ENCODE peak calls at places on chromosomes 4 and X, in eight cellular contexts. I, E, Z, H, V, M, W and D are unnamed samples.

GRCh38 chr4:52728877-52729276 is 22.3 kb downstream of the ERVMER34-1 start:
- DNase-seq in I (no peak), E (no peak), Z (no peak), H (no peak), V (no peak), M (no peak), W (no peak), D (no peak)

GRCh38 chrX:2609431-2610238 is 81.5 kb upstream of the CD99 start:
- DNase-seq in I (no peak), E (no peak), Z (no peak), H (no peak), V (no peak), M (peak; percentile 28), W (no peak), D (no peak)

GRCh38 chr4:57074753-57075152 is 35.4 kb downstream of the IGFBP7 start:
- DNase-seq in I (peak; percentile 80), E (no peak), Z (no peak), H (peak; percentile 81), V (peak; percentile 51), M (peak; percentile 85), W (no peak), D (peak; percentile 73)

GRCh38 chrX:46029777-46030176 is 515.4 kb downstream of the ZNF674 start:
- DNase-seq in I (no peak), E (no peak), Z (no peak), H (no peak), V (no peak), M (no peak), W (no peak), D (no peak)

GRCh38 chr4:25727711-25728493 is 72.3 kb downstream of the SLC34A2 start:
- DNase-seq in I (no peak), E (no peak), Z (no peak), H (no peak), V (no peak), M (no peak), W (no peak), D (no peak)

GRCh38 chr4:39353478-39354177 is 12.5 kb downstream of the RFC1 start:
- DNase-seq in I (peak; percentile 5), E (no peak), Z (no peak), H (peak; percentile 61), V (peak; percentile 29), M (peak; percentile 48), W (no peak), D (no peak)

GRCh38 chrX:109911046-109911445 is 91.9 kb upstream of the TMEM164 start:
- DNase-seq in I (no peak), E (no peak), Z (no peak), H (no peak), V (no peak), M (peak; percentile 18), W (no peak), D (no peak)

GRCh38 chr4:53917719-53918118 is 146.7 kb downstream of the CHIC2 start:
- DNase-seq in I (no peak), E (no peak), Z (no peak), H (no peak), V (no peak), M (no peak), W (no peak), D (no peak)

GRCh38 chrX:111519215-111519614 is 7.8 kb downstream of the SERTM2 start:
- DNase-seq in I (no peak), E (no peak), Z (no peak), H (peak; percentile 1), V (no peak), M (peak; percentile 9), W (no peak), D (no peak)

GRCh38 chr4:147891476-147892115 is 159.7 kb downstream of the ARHGAP10 start:
- DNase-seq in I (no peak), E (no peak), Z (no peak), H (peak; percentile 47), V (no peak), M (no peak), W (no peak), D (no peak)

GRCh38 chr4:74364649-74365491 is at the start of gene EREG:
- DNase-seq in I (no peak), E (no peak), Z (no peak), H (peak; percentile 29), V (peak; percentile 59), M (peak; percentile 84), W (no peak), D (peak; percentile 7)

GRCh38 chr4:160370046-160370445 is 1267.2 kb downstream of the RAPGEF2 start:
- DNase-seq in I (no peak), E (no peak), Z (no peak), H (no peak), V (no peak), M (no peak), W (no peak), D (no peak)

GRCh38 chr4:25160714-25161598 is 707 bp upstream of the SEPSECS start:
- DNase-seq in I (no peak), E (no peak), Z (peak; percentile 15), H (no peak), V (peak; percentile 31), M (peak; percentile 68), W (no peak), D (no peak)

GRCh38 chr4:153294631-153295030 is 49.9 kb upstream of the MND1 start:
- DNase-seq in I (no peak), E (no peak), Z (no peak), H (peak; percentile 62), V (no peak), M (no peak), W (no peak), D (no peak)

GRCh38 chr4:168309781-168310180 is 8.8 kb downstream of the DDX60 start:
- DNase-seq in I (no peak), E (no peak), Z (no peak), H (no peak), V (no peak), M (peak; percentile 26), W (no peak), D (no peak)

GRCh38 chr4:113327513-113327912 is 278.1 kb downstream of the ANK2 start:
- DNase-seq in I (no peak), E (no peak), Z (peak; percentile 11), H (peak; percentile 37), V (no peak), M (peak; percentile 52), W (no peak), D (no peak)

GRCh38 chr4:39446842-39447573 is 11.7 kb downstream of the RPL9 start:
- DNase-seq in I (no peak), E (peak; percentile 36), Z (no peak), H (peak; percentile 40), V (no peak), M (peak; percentile 60), W (peak; percentile 78), D (no peak)

GRCh38 chr4:118974758-118975157 is 86.1 kb downstream of the SYNPO2 start:
- DNase-seq in I (no peak), E (no peak), Z (no peak), H (no peak), V (no peak), M (peak; percentile 21), W (no peak), D (no peak)

GRCh38 chrX:96140796-96141195 is 543.8 kb upstream of the DIAPH2 start:
- DNase-seq in I (no peak), E (no peak), Z (no peak), H (no peak), V (no peak), M (peak; percentile 11), W (no peak), D (no peak)

GRCh38 chr4:74906771-74907170 is 26.1 kb upstream of the PARM1 start:
- DNase-seq in I (no peak), E (no peak), Z (no peak), H (no peak), V (no peak), M (no peak), W (no peak), D (no peak)

GRCh38 chrX:37349131-37350033 is at the start of gene PRRG1:
- DNase-seq in I (peak; percentile 34), E (peak; percentile 76), Z (peak; percentile 43), H (peak; percentile 79), V (no peak), M (peak; percentile 85), W (peak; percentile 72), D (no peak)

GRCh38 chr4:26326791-26327190 is 6.0 kb downstream of the RBPJ start:
- DNase-seq in I (peak; percentile 89), E (no peak), Z (no peak), H (peak; percentile 96), V (peak; percentile 57), M (peak; percentile 87), W (no peak), D (peak; percentile 93)

GRCh38 chr4:152103181-152103901 is 342.5 kb upstream of the GATB start:
- DNase-seq in I (no peak), E (no peak), Z (no peak), H (no peak), V (no peak), M (no peak), W (no peak), D (no peak)

GRCh38 chr4:54449999-54450398 is 207.8 kb upstream of the KIT start:
- DNase-seq in I (no peak), E (no peak), Z (no peak), H (no peak), V (no peak), M (no peak), W (no peak), D (no peak)

GRCh38 chr4:131531087-131531486 is 1618.0 kb upstream of the PCDH10 start:
- DNase-seq in I (no peak), E (no peak), Z (no peak), H (no peak), V (no peak), M (no peak), W (no peak), D (no peak)

DNA sequence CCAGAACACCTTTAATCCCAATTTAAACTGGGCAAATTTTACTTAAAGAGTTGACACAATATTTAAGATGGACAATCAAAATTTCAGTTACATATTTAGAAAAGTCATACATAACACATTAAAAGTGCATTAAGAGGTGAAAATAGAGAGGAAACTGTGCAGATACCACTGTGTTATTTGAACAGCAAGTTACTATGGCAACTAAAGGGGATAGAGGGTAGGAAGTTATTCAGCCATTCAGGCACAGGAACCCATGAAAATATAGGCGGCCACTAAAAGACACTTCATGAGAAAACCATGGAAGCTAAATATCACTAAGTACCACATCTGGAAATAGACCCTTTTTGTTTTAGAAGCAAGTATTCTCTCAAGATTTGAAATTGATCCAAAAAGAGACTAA is 75.1 kb downstream of the PDGFC start:
- DNase-seq in I (no peak), E (no peak), Z (no peak), H (no peak), V (no peak), M (no peak), W (no peak), D (no peak)
- H3K4me3 ChIP-seq in I (no peak overlapping the region), E (no peak overlapping the region), Z (no peak overlapping the region), H (no peak overlapping the region), V (no peak overlapping the region), M (no peak overlapping the region), W (no peak overlapping the region), D (no peak overlapping the region)

GRCh38 chrX:132614297-132614696 is 125.5 kb upstream of the MBNL3 start:
- DNase-seq in I (no peak), E (no peak), Z (no peak), H (no peak), V (no peak), M (peak; percentile 8), W (no peak), D (no peak)
- TF ChIP-seq CTCF in I (peak; percentile 46), E (no peak), Z (no peak), H (peak; percentile 49), V (peak; percentile 40), M (peak; percentile 45), W (no peak), D (peak; percentile 50)

GRCh38 chr4:109412805-109413204 is 20.8 kb upstream of the SEC24B start:
- DNase-seq in I (no peak), E (no peak), Z (no peak), H (no peak), V (no peak), M (no peak), W (no peak), D (no peak)
- H3K4me3 ChIP-seq in I (no peak overlapping the region), E (no peak overlapping the region), Z (no peak overlapping the region), H (no peak overlapping the region), V (no peak overlapping the region), M (no peak overlapping the region), W (no peak overlapping the region), D (no peak overlapping the region)

GRCh38 chr4:140533951-140534480 is 10.0 kb downstream of the ELMOD2 start:
- DNase-seq in I (no peak), E (no peak), Z (no peak), H (peak; percentile 43), V (no peak), M (peak; percentile 9), W (no peak), D (no peak)
- TF ChIP-seq CTCF in I (no peak), E (no peak), Z (no peak), H (no peak), V (no peak), M (no peak), W (no peak), D (no peak)